ENCODE peak calls at places on chromosomes 16 and 17, in six cellular contexts. W is IMR-90, H is A673, O is heart left ventricle, B is psoas muscle, S is mammary epithelial cell. A is an unnamed sample. For H3K4me1 and H3K27me3, the result is how much of the 10 kb centered on the place peaks cover.

GRCh38 chr17:10069301-10069700 is 129.1 kb downstream of the GAS7 start:
- DNase-seq in W (no peak), H (no peak), O (peak), B (peak), S (no peak), A (no peak)

GRCh38 chr17:74842146-74842598 is 17.5 kb downstream of the GRIN2C start:
- DNase-seq in W (no peak), H (no peak), O (no peak), B (no peak), S (no peak), A (no peak)

GRCh38 chr17:17151541-17151940 is 54.6 kb downstream of the PLD6 start:
- DNase-seq in W (peak), H (peak), O (no peak), B (no peak), S (peak), A (no peak)

GRCh38 chr17:48310748-48311213 is 119.2 kb downstream of the SKAP1 start:
- DNase-seq in W (no peak), H (no peak), O (no peak), B (no peak), S (no peak), A (no peak)

GRCh38 chr16:19284207-19284606 is 1.3 kb upstream of the CLEC19A start:
- DNase-seq in W (no peak), H (peak), O (no peak), B (peak), S (peak), A (peak)

GRCh38 chr17:58303981-58304734 is 23.4 kb upstream of the MPO start:
- DNase-seq in W (peak), H (peak), O (no peak), B (no peak), S (peak), A (no peak)

GRCh38 chr17:47621293-47622178 is 28.2 kb upstream of the KPNB1 start:
- DNase-seq in W (peak), H (peak), O (peak), B (peak), S (peak), A (no peak)

GRCh38 chr16:67528870-67529638 is 425 bp downstream of the RIPOR1 start:
- DNase-seq in W (peak), H (peak), O (peak), B (no peak), S (peak), A (no peak)

GRCh38 chr17:78748048-78748729 is 33.9 kb downstream of the CYTH1 start:
- DNase-seq in W (no peak), H (no peak), O (no peak), B (no peak), S (peak), A (no peak)

GRCh38 chr17:35117984-35118383 is 1.7 kb downstream of the RAD51D start:
- DNase-seq in W (peak), H (peak), O (no peak), B (no peak), S (peak), A (no peak)

GRCh38 chr17:36947922-36948716 is 635 bp upstream of the AATF start:
- DNase-seq in W (no peak), H (no peak), O (no peak), B (no peak), S (no peak), A (no peak)

DNA sequence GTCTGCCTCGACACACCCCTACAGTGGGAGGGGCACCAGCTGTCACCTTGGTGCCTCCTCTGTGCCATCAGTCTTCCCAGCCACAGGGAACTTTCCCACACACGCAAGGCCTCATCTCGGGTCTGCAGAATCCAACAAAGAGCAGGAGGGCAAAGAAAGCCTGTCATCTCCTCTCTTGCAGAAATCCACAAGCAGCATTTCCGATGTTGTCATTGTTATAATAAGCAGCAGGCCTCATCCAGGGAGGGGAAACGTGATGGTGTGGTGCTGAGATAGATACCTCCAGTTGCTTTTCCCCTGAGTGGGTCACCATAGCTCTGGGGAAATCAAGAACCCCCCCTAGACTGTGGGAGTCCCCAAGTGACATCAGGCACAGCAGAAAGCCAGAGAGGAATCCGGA is 110.4 kb downstream of the CMIP start:
- DNase-seq in W (no peak), H (no peak), O (peak), B (no peak), S (no peak), A (no peak)
- H3K4me1 ChIP-seq in W (under half), H (under half), O (under half), B (under half), S (under half), A (under half)

GRCh38 chr17:80503031-80503430 is 26.6 kb upstream of the NPTX1 start:
- DNase-seq in W (no peak), H (no peak), O (no peak), B (no peak), S (no peak), A (no peak)
- TF ChIP-seq CTCF in W (no peak), H (no peak), O (no peak), B (no peak), S (no peak), A (no peak)

GRCh38 chr17:18382441-18383078 is 5.0 kb downstream of the EVPLL start:
- DNase-seq in W (no peak), H (no peak), O (no peak), B (no peak), S (no peak), A (no peak)
- H3K27me3 ChIP-seq in W (under half), H (under half), O (under half), B (under half), S (under half), A (under half)

GRCh38 chr16:29812754-29813643 is 1.0 kb downstream of the PRRT2 start:
- DNase-seq in W (no peak), H (no peak), O (no peak), B (no peak), S (no peak), A (no peak)

GRCh38 chr16:29815793-29816693 is at the start of gene PAGR1:
- DNase-seq in W (peak), H (peak), O (peak), B (peak), S (peak), A (peak)

GRCh38 chr16:29815032-29815721 is 775 bp upstream of the PAGR1 start:
- DNase-seq in W (no peak), H (peak), O (peak), B (peak), S (no peak), A (no peak)

GRCh38 chr16:29813644-29814562 is 1.9 kb downstream of the PRRT2 start:
- DNase-seq in W (no peak), H (no peak), O (no peak), B (no peak), S (no peak), A (no peak)

GRCh38 chr16:29814592-29814991 is 1.4 kb upstream of the PAGR1 start:
- DNase-seq in W (no peak), H (no peak), O (no peak), B (no peak), S (no peak), A (no peak)
- H3K4me1 ChIP-seq in W (under half), H (under half), O (under half), B (under half), S (under half), A (half or more)

DNA sequence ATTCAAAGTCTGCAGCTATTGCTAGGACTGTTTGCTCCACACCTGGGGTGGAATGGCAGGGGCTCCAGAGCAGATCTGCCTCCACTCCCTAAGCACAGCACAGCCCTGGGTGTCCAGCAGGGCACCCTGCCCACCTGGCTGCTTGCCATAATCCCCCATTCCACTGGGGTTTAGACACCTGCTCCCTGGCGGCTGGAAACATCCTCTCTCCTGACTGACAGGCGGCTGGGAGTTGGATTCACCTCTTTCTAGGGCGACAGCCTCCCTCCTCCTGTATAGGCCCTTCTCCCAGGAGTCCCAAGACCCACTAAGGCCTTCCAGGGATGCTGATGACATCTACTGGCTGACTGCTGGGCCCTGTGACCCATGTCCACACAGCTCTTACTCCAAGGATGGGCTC is 18.0 kb downstream of the HDAC5 start:
- DNase-seq in W (no peak), H (no peak), O (no peak), B (no peak), S (no peak), A (no peak)
- TF ChIP-seq CTCF in W (no peak), H (no peak), O (no peak), B (no peak), S (no peak), A (no peak)

DNA sequence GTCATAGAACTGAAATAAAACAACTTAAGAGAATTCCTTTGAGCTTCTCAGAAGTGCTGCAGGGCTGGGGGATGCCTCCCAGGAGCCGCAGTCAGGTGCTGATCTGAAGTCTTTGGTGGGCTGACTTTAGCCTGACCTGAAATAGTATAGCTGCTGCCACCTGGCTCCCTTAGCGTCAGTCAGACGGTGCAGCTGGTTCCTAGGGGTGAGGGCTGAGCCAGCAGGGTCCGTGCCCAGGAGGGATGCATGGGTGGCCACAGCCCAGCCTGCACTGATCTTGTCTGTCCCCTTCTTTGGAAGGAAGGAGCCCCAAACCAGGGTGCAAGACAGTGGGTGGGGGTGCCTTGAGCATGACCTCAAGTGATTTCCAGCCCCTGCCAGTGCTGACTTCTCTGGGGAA is 11.5 kb downstream of the MAPT start:
- DNase-seq in W (no peak), H (no peak), O (no peak), B (no peak), S (no peak), A (no peak)
- H3K27me3 ChIP-seq in W (under half), H (under half), O (under half), B (under half), S (under half), A (under half)

GRCh38 chr16:49836668-49837067 is 19.2 kb downstream of the ZNF423 start:
- DNase-seq in W (no peak), H (no peak), O (no peak), B (no peak), S (no peak), A (no peak)
- H3K4me1 ChIP-seq in W (under half), H (under half), O (half or more), B (half or more), S (under half), A (under half)

GRCh38 chr17:11503292-11503691 is 95.0 kb upstream of the DNAH9 start:
- DNase-seq in W (no peak), H (no peak), O (no peak), B (no peak), S (no peak), A (no peak)
- TF ChIP-seq CTCF in W (no peak), H (peak), O (no peak), B (no peak), S (no peak), A (no peak)